ENCODE peak calls at places on chromosomes 16 and 17, in nine cellular contexts. R is PC-9, Z is cardiac muscle cell, B is stomach, U is IMR-90, M is esophagus squamous epithelium, V is heart left ventricle, L is body of pancreas, I is upper lobe of right lung. C is an unnamed sample. For H3K9me3, the result is how much of the 10 kb centered on the place peaks cover.

GRCh38 chr16:89185062-89185751 is 13.7 kb downstream of the CDH15 start:
- DNase-seq in R (no peak), Z (no peak), B (no peak), U (no peak), M (no peak), V (no peak), L (no peak), I (no peak), C (peak)

GRCh38 chr16:74753180-74753579 is 21.4 kb downstream of the FA2H start:
- DNase-seq in R (no peak), Z (no peak), B (no peak), U (no peak), M (no peak), V (no peak), L (no peak), I (no peak), C (no peak)

GRCh38 chr17:45357364-45357997 is 40.7 kb upstream of the MAP3K14 start:
- DNase-seq in R (no peak), Z (no peak), B (no peak), U (no peak), M (no peak), V (no peak), L (no peak), I (no peak), C (no peak)

GRCh38 chr16:77781091-77781490 is 7.3 kb upstream of the VAT1L start:
- DNase-seq in R (no peak), Z (no peak), B (no peak), U (peak), M (no peak), V (no peak), L (no peak), I (no peak), C (no peak)

GRCh38 chr16:11560701-11561439 is 25.8 kb downstream of the LITAF start:
- DNase-seq in R (no peak), Z (no peak), B (no peak), U (no peak), M (no peak), V (no peak), L (no peak), I (peak), C (no peak)

GRCh38 chr17:700504-701094 is 14.0 kb downstream of the VPS53 start:
- DNase-seq in R (no peak), Z (peak), B (no peak), U (peak), M (no peak), V (no peak), L (no peak), I (no peak), C (no peak)

GRCh38 chr16:84508502-84508901 is 4.0 kb upstream of the MEAK7 start:
- DNase-seq in R (no peak), Z (no peak), B (no peak), U (no peak), M (no peak), V (no peak), L (no peak), I (peak), C (no peak)

GRCh38 chr17:41725134-41725533 is 9.3 kb downstream of the HAP1 start:
- DNase-seq in R (no peak), Z (no peak), B (no peak), U (no peak), M (no peak), V (no peak), L (no peak), I (no peak), C (no peak)

GRCh38 chr16:65634291-65634690 is 512.4 kb upstream of the CDH11 start:
- DNase-seq in R (no peak), Z (peak), B (no peak), U (peak), M (no peak), V (no peak), L (no peak), I (no peak), C (no peak)

GRCh38 chr16:15811778-15812750 is 44.8 kb downstream of the MYH11 start:
- DNase-seq in R (peak), Z (peak), B (peak), U (peak), M (no peak), V (no peak), L (peak), I (no peak), C (no peak)

GRCh38 chr16:693766-694165 is 3.6 kb upstream of the WDR24 start:
- DNase-seq in R (no peak), Z (no peak), B (no peak), U (no peak), M (no peak), V (no peak), L (no peak), I (no peak), C (no peak)

GRCh38 chr17:19551148-19551547 is 17.5 kb downstream of the SLC47A1 start:
- DNase-seq in R (no peak), Z (no peak), B (no peak), U (no peak), M (no peak), V (no peak), L (no peak), I (no peak), C (no peak)

GRCh38 chr17:77214328-77214727 is 73.6 kb downstream of the SEC14L1 start:
- DNase-seq in R (no peak), Z (no peak), B (no peak), U (no peak), M (no peak), V (no peak), L (no peak), I (no peak), C (no peak)

GRCh38 chr17:27466748-27467375 is 10.6 kb downstream of the KSR1 start:
- DNase-seq in R (no peak), Z (no peak), B (no peak), U (no peak), M (no peak), V (no peak), L (no peak), I (peak), C (no peak)

GRCh38 chr17:55654821-55655220 is 67.8 kb downstream of the TMEM100 start:
- DNase-seq in R (no peak), Z (no peak), B (no peak), U (no peak), M (no peak), V (no peak), L (no peak), I (no peak), C (no peak)

GRCh38 chr16:85258166-85258565 is 145.9 kb upstream of the CIBAR2 start:
- DNase-seq in R (no peak), Z (no peak), B (no peak), U (no peak), M (no peak), V (no peak), L (no peak), I (no peak), C (peak)

GRCh38 chr16:24538756-24539294 is 541 bp upstream of the RBBP6 start:
- DNase-seq in R (peak), Z (no peak), B (peak), U (no peak), M (no peak), V (no peak), L (peak), I (no peak), C (no peak)

GRCh38 chr16:49593423-49594040 is 219.9 kb downstream of the C16orf78 start:
- DNase-seq in R (no peak), Z (no peak), B (peak), U (no peak), M (no peak), V (no peak), L (no peak), I (no peak), C (no peak)

GRCh38 chr17:491086-492014 is 138.7 kb upstream of the RPH3AL start:
- DNase-seq in R (no peak), Z (peak), B (peak), U (peak), M (no peak), V (peak), L (peak), I (peak), C (peak)

GRCh38 chr16:2031081-2031577 is 4.4 kb downstream of the NHERF2 start:
- DNase-seq in R (no peak), Z (no peak), B (no peak), U (no peak), M (no peak), V (peak), L (no peak), I (peak), C (no peak)

GRCh38 chr16:2028146-2028545 is 1.4 kb downstream of the NHERF2 start:
- DNase-seq in R (no peak), Z (no peak), B (no peak), U (no peak), M (no peak), V (no peak), L (no peak), I (no peak), C (no peak)

GRCh38 chr16:2028620-2029220 is 2.0 kb downstream of the NHERF2 start:
- DNase-seq in R (no peak), Z (no peak), B (peak), U (no peak), M (no peak), V (no peak), L (no peak), I (no peak), C (no peak)

GRCh38 chr16:2030036-2030435 is 3.3 kb downstream of the NHERF2 start:
- DNase-seq in R (no peak), Z (no peak), B (no peak), U (no peak), M (no peak), V (no peak), L (no peak), I (no peak), C (no peak)

DNA sequence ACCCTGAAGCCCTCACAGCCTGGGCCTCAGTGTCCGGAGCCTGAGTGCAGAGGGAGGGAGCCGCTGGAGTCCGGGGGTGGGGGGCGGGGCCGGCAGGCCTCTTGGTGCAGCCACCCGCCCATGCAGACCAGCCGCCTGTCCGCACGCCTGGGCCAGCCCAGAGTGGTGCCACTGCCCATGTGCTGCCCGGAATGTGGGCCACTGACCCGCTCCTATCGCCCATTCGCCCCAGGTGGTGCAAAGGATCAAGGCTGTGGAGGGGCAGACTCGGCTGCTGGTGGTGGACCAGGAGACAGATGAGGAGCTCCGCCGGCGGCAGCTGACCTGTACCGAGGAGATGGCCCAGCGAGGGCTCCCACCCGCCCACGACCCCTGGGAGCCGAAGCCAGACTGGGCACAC is 2.6 kb downstream of the NHERF2 start:
- DNase-seq in R (no peak), Z (no peak), B (no peak), U (no peak), M (no peak), V (peak), L (no peak), I (no peak), C (no peak)
- H3K4me3 ChIP-seq in R (no peak), Z (no peak), B (peak), U (no peak), M (no peak), V (peak), L (no peak), I (peak), C (no peak)

GRCh38 chr17:34306466-34306865 is 12.8 kb upstream of the CCL8 start:
- DNase-seq in R (no peak), Z (peak), B (no peak), U (peak), M (no peak), V (no peak), L (peak), I (no peak), C (no peak)
- TF ChIP-seq CTCF in R (no peak), Z (peak), B (no peak), U (peak), M (peak), V (peak), L (peak), I (peak), C (peak)

DNA sequence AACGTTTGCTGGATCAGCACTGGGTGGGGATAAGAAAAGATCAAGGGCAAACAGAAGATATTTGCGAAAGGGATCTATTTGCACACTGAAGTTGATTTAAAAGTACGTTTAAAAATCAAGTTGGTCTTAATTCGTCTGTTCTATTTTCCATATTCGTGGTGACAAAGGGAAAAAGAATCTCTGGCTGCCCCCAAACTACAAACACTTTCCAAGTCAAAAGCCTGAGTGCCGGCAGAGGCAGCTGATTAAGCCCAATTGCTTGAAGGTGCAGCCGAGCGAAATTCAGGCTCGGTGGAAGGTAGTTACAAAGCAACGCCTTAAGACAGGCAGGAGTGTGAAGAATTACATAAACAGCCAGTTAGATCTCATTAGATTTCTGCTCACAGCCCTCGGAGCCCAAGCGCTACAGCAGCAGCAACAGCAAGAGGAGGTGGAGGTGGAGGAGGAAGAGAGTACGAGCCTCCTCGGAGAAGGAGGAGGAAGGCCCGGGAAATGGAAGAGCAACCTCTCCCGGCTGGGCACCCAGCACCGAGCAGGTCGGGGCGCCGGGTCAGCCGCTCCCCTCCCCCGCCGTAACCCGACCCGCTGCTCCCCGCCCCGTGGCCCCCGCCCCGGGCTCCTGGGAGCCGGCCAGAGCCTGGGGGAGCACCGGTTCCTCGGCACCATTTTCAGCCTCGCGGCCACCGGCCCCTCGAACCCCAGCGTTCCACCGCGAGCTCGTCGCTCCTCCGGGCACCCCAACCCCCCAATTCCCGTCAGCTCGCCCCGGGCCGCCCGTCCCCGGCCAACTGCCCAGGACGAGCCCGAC is 890 bp downstream of the TOB1 start:
- DNase-seq in R (peak), Z (peak), B (peak), U (peak), M (no peak), V (peak), L (peak), I (peak), C (peak)
- H3K9me3 ChIP-seq in R (under half), Z (under half), B (under half), U (under half), M (under half), V (under half), L (under half), I (under half), C (under half)

GRCh38 chr17:39828443-39828842 is 35.7 kb downstream of the IKZF3 start:
- DNase-seq in R (no peak), Z (no peak), B (no peak), U (no peak), M (no peak), V (no peak), L (no peak), I (no peak), C (no peak)
- H3K4me3 ChIP-seq in R (no peak), Z (no peak), B (no peak), U (no peak), M (no peak), V (no peak), L (no peak), I (no peak), C (no peak)

GRCh38 chr17:35729405-35729833 is 2.0 kb upstream of the RASL10B start:
- DNase-seq in R (no peak), Z (no peak), B (no peak), U (no peak), M (no peak), V (no peak), L (no peak), I (no peak), C (no peak)
- TF ChIP-seq CTCF in R (no peak), Z (no peak), B (no peak), U (no peak), M (no peak), V (no peak), L (no peak), I (no peak), C (no peak)